ENCODE peak calls at places on chromosome 21, in nine cellular contexts. T is omental fat pad, K is esophagus muscularis mucosa, R is tibial artery, X is choroid plexus epithelial cell, O is fibroblast of mammary gland, B is upper lobe of right lung, M is type B pancreatic cell, H is fibroblast of lung. N is an unnamed sample.

GRCh38 chr21:35924714-35925301 is 135.5 kb downstream of the SETD4 start:
- DNase-seq in H (peak), B (no peak), R (no peak), O (peak), X (peak), M (no peak), K (peak), T (no peak), N (no peak)

GRCh38 chr21:46455575-46456385 is 2.9 kb upstream of the DIP2A start:
- DNase-seq in X (peak), O (peak), B (no peak), K (no peak), H (peak), R (no peak), M (no peak), T (no peak), N (no peak)

GRCh38 chr21:39258207-39258606 is 55.2 kb downstream of the BRWD1 start:
- DNase-seq in O (no peak), X (no peak), M (no peak), K (no peak), B (no peak), R (no peak), T (no peak), H (no peak), N (no peak)

GRCh38 chr21:25963186-25963585 is 207.4 kb downstream of the APP start:
- DNase-seq in K (no peak), O (peak), X (peak), M (no peak), R (no peak), B (no peak), H (peak), T (no peak), N (no peak)

GRCh38 chr21:26405735-26406361 is 167.2 kb downstream of the CYYR1 start:
- DNase-seq in K (no peak), B (no peak), T (no peak), R (no peak), H (peak), M (no peak), X (peak), O (peak), N (no peak)

GRCh38 chr21:15277498-15277897 is 212.7 kb upstream of the NRIP1 start:
- DNase-seq in T (no peak), B (no peak), O (no peak), R (no peak), H (no peak), X (peak), K (no peak), M (no peak), N (no peak)

GRCh38 chr21:27422435-27422834 is 455.5 kb upstream of the ADAMTS5 start:
- DNase-seq in O (peak), K (no peak), T (no peak), B (no peak), R (no peak), X (peak), M (no peak), H (peak), N (no peak)

GRCh38 chr21:25107708-25108107 is 499.6 kb downstream of the MRPL39 start:
- DNase-seq in K (no peak), X (peak), M (no peak), R (no peak), H (peak), T (no peak), B (no peak), O (peak), N (no peak)

GRCh38 chr21:27265492-27265891 is 298.6 kb upstream of the ADAMTS5 start:
- DNase-seq in K (no peak), O (no peak), T (no peak), X (no peak), R (no peak), B (no peak), M (no peak), H (no peak), N (no peak)

GRCh38 chr21:27346041-27346448 is 379.2 kb upstream of the ADAMTS5 start:
- DNase-seq in R (no peak), X (peak), O (peak), K (no peak), T (no peak), M (no peak), B (no peak), H (peak), N (no peak)

GRCh38 chr21:15437873-15438272 is 291.9 kb upstream of the USP25 start:
- DNase-seq in X (peak), O (peak), R (no peak), K (no peak), B (no peak), T (no peak), M (no peak), H (peak), N (no peak)

GRCh38 chr21:36542312-36543101 is 62.6 kb upstream of the CLDN14 start:
- DNase-seq in X (peak), K (no peak), R (no peak), M (no peak), O (no peak), T (no peak), H (no peak), B (no peak), N (no peak)

GRCh38 chr21:40067751-40068150 is 200.5 kb downstream of the PCP4 start:
- DNase-seq in B (no peak), T (no peak), X (no peak), R (no peak), M (no peak), H (no peak), K (no peak), O (no peak), N (no peak)

GRCh38 chr21:39313042-39313456 is 383 bp downstream of the BRWD1 start:
- DNase-seq in X (no peak), T (no peak), M (no peak), H (peak), R (no peak), B (no peak), O (no peak), K (no peak), N (no peak)

GRCh38 chr21:44382536-44382935 is 29.1 kb downstream of the TRPM2 start:
- DNase-seq in H (no peak), O (no peak), T (no peak), K (no peak), X (no peak), R (no peak), M (peak), B (peak), N (no peak)

GRCh38 chr21:40923914-40924313 is 77.0 kb upstream of the DSCAM start:
- DNase-seq in M (no peak), O (no peak), R (no peak), B (no peak), X (no peak), K (peak), T (no peak), H (no peak), N (no peak)

GRCh38 chr21:26715878-26716506 is 129.2 kb downstream of the ADAMTS1 start:
- DNase-seq in T (no peak), M (no peak), H (peak), K (no peak), B (no peak), X (peak), O (peak), R (peak), N (no peak)

GRCh38 chr21:35417762-35418161 is 368.7 kb upstream of the RUNX1 start:
- DNase-seq in H (no peak), T (no peak), X (no peak), B (no peak), K (no peak), M (no peak), O (no peak), R (no peak), N (no peak)

GRCh38 chr21:25506887-25507286 is 100.4 kb downstream of the MRPL39 start:
- DNase-seq in B (no peak), K (no peak), O (peak), M (no peak), R (no peak), X (peak), H (peak), T (no peak), N (no peak)

GRCh38 chr21:40051801-40052200 is 184.6 kb downstream of the PCP4 start:
- DNase-seq in H (no peak), R (no peak), M (no peak), X (no peak), T (no peak), O (no peak), B (no peak), K (no peak), N (no peak)

GRCh38 chr21:38669186-38669585 is 136.5 kb upstream of the ETS2 start:
- DNase-seq in M (no peak), T (no peak), R (no peak), B (no peak), H (peak), K (no peak), X (peak), O (peak), N (no peak)

GRCh38 chr21:34846601-34847112 is 177.9 kb downstream of the CLIC6 start:
- DNase-seq in R (no peak), M (no peak), X (peak), T (no peak), K (no peak), O (peak), H (peak), B (peak), N (no peak)

GRCh38 chr21:36550761-36551160 is 70.8 kb upstream of the CLDN14 start:
- DNase-seq in M (no peak), B (no peak), R (no peak), K (no peak), X (no peak), T (no peak), H (no peak), O (peak), N (no peak)

GRCh38 chr21:17925900-17926299 is 106.7 kb upstream of the C21orf91 start:
- DNase-seq in H (peak), B (no peak), T (no peak), K (no peak), M (no peak), R (no peak), X (peak), O (peak), N (no peak)
- TF ChIP-seq CTCF in H (peak), B (peak), T (no peak), K (no peak), M (peak), R (peak), X (peak), O (peak), N (peak)

DNA sequence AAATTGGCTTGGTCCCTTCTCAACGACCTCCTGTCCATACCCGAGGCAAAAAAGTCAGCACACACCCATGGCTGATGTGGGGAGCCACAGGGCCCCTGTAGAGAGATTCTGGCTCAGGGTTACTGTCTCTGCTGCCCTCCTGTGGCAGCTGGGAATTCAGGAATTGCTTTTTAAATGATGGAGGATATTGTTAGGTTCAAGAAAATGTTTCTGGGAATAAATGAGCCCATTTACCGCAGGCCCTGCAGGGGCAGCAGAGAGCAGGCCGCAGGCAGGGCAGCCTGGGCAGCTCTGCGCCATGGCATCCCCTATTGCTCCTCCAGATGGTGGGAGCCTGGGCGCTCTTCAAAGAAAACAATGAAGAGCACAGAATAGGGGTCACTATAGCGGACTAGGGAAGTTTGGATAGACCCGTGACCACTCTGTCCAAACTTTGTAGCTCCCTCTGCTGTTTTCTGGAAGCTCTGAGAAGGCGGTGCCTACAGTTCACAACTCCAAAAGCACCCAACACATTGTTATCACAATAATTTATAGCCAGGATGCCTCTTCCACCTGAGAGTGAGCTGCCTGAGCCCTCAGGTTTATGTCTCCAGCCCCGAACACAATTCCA is 201.1 kb downstream of the BACH1 start:
- DNase-seq in H (peak), R (no peak), X (peak), B (no peak), M (no peak), K (no peak), O (peak), T (no peak), N (peak)
- TF ChIP-seq CTCF in H (peak), R (no peak), X (peak), B (peak), M (peak), K (no peak), O (peak), T (no peak), N (peak)

DNA sequence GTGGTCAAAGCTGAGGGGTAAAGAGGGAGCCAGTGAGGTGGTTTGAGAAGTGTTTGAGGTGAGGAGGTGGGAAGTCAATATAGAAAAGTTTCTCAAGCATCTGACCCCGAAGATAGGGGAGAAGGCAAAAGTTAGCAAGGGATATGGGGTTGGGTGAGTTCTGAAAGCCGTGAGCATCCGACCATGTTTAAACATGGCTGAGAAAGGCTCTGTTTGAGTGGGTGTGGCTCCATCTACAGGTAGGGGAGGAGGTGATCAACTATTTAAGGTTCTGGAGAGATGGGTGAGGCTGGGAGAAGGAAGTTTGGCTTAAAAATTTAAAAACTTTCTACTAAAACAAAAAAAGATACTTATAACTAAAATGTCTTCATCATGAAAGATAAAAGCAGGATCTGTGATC is 273.8 kb downstream of the KCNJ6 start:
- DNase-seq in M (no peak), O (no peak), B (no peak), R (no peak), X (peak), T (no peak), K (peak), H (no peak), N (no peak)
- TF ChIP-seq CTCF in M (peak), O (no peak), B (peak), R (no peak), X (peak), T (no peak), K (no peak), H (no peak), N (peak)

DNA sequence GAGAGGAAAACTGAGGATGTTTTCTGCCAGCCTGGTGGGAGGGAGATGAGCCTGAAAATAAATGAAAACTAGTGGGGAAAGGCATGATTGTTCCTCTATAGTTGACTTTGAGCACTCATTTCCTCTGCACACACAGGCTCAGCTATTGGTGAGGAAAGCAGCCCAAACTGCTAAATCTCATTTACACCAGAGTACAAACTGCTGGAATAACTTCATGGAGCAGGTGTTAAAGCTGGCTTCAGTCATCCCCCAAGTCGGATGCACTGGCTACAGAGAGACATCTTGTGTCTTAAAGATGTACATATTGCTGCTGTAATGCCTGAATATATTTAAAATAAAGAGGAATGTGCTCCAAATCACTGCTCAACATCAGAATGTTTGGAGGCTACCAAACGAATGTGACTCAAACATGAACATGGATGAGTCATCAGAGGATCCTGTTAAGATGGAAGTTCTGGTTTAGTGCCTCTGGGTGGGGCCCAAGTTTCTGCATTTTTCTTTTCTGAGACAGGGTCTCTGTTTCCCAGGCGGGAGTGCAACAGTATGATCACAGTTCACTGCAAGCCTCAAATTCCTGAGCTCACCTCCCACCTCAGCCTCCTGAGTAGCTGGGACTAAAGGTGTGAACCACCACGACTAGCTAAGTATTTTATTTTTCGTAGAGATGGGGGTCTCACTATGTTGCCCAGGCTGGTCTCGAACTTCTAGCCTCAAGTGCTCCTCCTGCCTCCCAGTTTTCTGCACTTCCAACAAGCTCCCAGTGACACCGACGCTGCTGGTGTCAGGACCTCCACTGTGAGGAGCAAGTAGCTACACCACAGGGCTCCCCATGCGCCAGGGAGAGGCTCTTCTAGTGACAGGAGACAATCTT is 79.0 kb upstream of the KRTAP19-8 start:
- DNase-seq in K (peak), R (no peak), H (peak), O (peak), B (no peak), X (peak), T (no peak), M (no peak), N (no peak)
- TF ChIP-seq CTCF in K (no peak), R (no peak), H (peak), O (peak), B (no peak), X (peak), T (no peak), M (no peak), N (no peak)

GRCh38 chr21:32844653-32845443 is 73.3 kb upstream of the PAXBP1 start:
- DNase-seq in M (no peak), H (peak), B (no peak), K (peak), R (no peak), T (no peak), X (peak), O (peak), N (no peak)
- TF ChIP-seq CTCF in M (no peak), H (no peak), B (no peak), K (no peak), R (no peak), T (no peak), X (no peak), O (peak), N (no peak)

DNA sequence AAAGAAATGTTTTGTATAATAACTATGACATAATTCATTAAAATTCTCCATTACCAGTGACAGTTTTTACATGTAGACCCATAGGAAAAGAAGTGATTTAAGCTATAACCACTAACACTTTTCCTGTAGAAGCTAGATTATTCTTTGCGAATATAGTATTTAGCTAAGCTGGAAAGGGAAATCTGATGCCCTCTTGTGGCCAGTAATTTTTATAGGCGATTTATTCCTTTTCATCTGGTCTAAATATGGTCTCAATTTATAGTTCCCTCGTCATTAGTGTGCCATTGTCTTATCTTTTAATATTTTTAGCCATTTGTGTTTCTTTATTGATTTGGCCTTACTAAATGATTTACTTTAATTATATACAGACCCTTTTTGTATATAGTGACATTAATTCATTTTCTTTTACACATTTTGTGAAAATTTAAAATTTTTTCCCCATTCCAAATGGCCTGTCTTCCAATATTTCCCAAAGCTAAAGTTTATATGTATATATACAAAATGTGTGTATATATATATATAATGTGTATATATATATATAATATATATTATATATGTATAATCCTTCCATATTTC is 26.7 kb downstream of the BTG3 start:
- DNase-seq in B (no peak), H (peak), K (no peak), R (no peak), T (no peak), O (peak), X (peak), M (no peak), N (peak)
- TF ChIP-seq CTCF in B (peak), H (peak), K (peak), R (peak), T (no peak), O (peak), X (peak), M (peak), N (peak)

GRCh38 chr21:42562816-42563215 is 49.2 kb downstream of the SLC37A1 start:
- DNase-seq in O (no peak), X (no peak), K (no peak), M (no peak), B (peak), H (no peak), R (peak), T (no peak), N (no peak)

GRCh38 chr21:42561742-42562141 is 48.1 kb downstream of the SLC37A1 start:
- DNase-seq in T (no peak), K (no peak), X (no peak), R (peak), B (peak), H (no peak), O (no peak), M (no peak), N (no peak)

GRCh38 chr21:42564561-42564971 is 50.9 kb downstream of the SLC37A1 start:
- DNase-seq in H (no peak), O (no peak), T (no peak), K (no peak), B (peak), R (peak), M (no peak), X (no peak), N (no peak)

GRCh38 chr21:42562258-42562657 is 48.6 kb downstream of the SLC37A1 start:
- DNase-seq in K (no peak), X (no peak), O (no peak), T (no peak), M (no peak), H (no peak), B (peak), R (no peak), N (no peak)

DNA sequence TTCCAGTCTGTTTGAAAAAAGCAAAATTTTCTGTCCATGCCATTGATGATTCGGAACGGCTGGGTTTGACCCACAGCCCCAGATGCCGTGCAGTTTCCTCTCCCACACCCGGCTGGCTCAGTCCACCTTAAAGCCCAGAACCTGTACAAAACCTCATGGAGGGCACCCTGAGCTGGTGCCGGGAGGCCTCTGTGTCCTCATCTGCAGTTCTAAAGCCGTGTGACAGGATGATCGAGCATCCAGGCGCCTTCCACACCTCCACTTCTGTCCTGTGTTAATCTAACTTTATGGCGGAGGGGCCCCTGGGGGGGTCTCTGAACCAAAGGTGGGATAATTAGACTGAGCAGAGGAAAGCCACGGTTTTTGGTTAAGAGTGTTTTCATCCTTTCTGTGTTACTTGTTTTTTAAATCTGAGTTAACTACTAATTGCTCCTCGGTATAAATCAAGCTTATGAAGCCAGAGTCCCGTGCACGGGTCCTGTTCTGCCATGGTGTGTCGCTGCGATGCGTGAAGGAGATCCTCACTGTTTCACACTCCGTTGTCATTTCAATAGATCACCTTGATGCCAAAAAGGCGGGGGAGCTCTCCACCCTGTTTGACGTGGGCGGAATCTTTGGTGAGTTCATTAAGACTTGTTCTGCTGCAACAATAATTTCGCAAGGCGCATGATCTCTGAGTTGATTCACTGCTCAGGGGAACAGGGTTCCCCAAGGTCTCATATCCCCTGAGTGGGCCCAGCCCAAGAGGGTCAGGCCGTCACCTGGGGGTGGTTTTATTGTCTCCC is 49.8 kb downstream of the SLC37A1 start:
- DNase-seq in B (peak), R (peak), O (peak), X (no peak), T (no peak), M (no peak), H (no peak), K (no peak), N (no peak)
- TF ChIP-seq CTCF in B (no peak), R (no peak), O (no peak), X (no peak), T (no peak), M (no peak), H (no peak), K (no peak), N (no peak)

GRCh38 chr21:45407629-45408247 is 2.8 kb downstream of the COL18A1 start:
- DNase-seq in B (no peak), T (no peak), K (no peak), R (no peak), O (no peak), H (no peak), M (no peak), X (no peak), N (no peak)
- TF ChIP-seq CTCF in B (no peak), T (no peak), K (no peak), R (no peak), O (no peak), H (peak), M (peak), X (peak), N (no peak)